ENCODE peak calls at places on chromosome 3, in ten cellular contexts. S, G, M, K, W, J, H, N, Q and R are unnamed samples.

GRCh38 chr3:58287354-58287753 is 18.7 kb upstream of the RPP14 start:
- DNase-seq in G (no peak), H (no peak), J (no peak), Q (no peak), K (no peak), M (no peak), W (no peak), N (no peak), S (no peak), R (no peak)

GRCh38 chr3:25686766-25687165 is 22.1 kb upstream of the TOP2B start:
- DNase-seq in G (no peak), M (no peak), J (no peak), W (no peak), Q (no peak), N (no peak), H (no peak), S (no peak), K (no peak), R (no peak)

GRCh38 chr3:170027691-170028102 is 10.1 kb upstream of the GPR160 start:
- DNase-seq in K (no peak), G (peak; percentile 26), Q (no peak), W (no peak), S (no peak), H (no peak), M (no peak), J (no peak), N (no peak), R (no peak)

GRCh38 chr3:99505646-99506269 is 132.6 kb upstream of the COL8A1 start:
- DNase-seq in N (no peak), K (peak; percentile 90), G (peak; percentile 94), Q (no peak), J (peak; percentile 38), W (no peak), H (no peak), M (no peak), S (peak; percentile 100), R (peak; percentile 92)

GRCh38 chr3:193819117-193819978 is 226.3 kb downstream of the OPA1 start:
- DNase-seq in N (no peak), J (no peak), H (no peak), S (no peak), W (no peak), G (no peak), Q (no peak), K (no peak), M (no peak), R (no peak)

GRCh38 chr3:87761341-87761740 is 297.5 kb downstream of the CGGBP1 start:
- DNase-seq in N (no peak), W (no peak), J (no peak), H (no peak), S (no peak), K (no peak), M (no peak), Q (no peak), G (no peak), R (no peak)

GRCh38 chr3:175495331-175495730 is 636.2 kb downstream of the NAALADL2 start:
- DNase-seq in J (no peak), M (no peak), S (no peak), G (peak; percentile 55), N (no peak), K (no peak), W (no peak), Q (no peak), H (no peak), R (no peak)

GRCh38 chr3:195906865-195907729 is 1.3 kb downstream of the TNK2 start:
- DNase-seq in S (no peak), Q (no peak), N (no peak), H (no peak), J (peak; percentile 81), G (peak; percentile 86), K (no peak), W (peak; percentile 65), M (peak; percentile 84), R (no peak)

GRCh38 chr3:149812165-149812605 is 830 bp upstream of the RNF13 start:
- DNase-seq in G (no peak), M (no peak), K (no peak), N (no peak), W (no peak), Q (no peak), J (no peak), S (no peak), H (peak; percentile 76), R (no peak)

GRCh38 chr3:183427206-183428139 is 946 bp downstream of the MCF2L2 start:
- DNase-seq in M (no peak), H (no peak), N (no peak), Q (no peak), W (no peak), K (no peak), S (no peak), G (no peak), J (no peak), R (no peak)

GRCh38 chr3:32334675-32335074 is 57.0 kb upstream of the CMTM7 start:
- DNase-seq in S (peak; percentile 18), J (peak; percentile 22), K (no peak), Q (no peak), G (peak; percentile 40), M (no peak), W (peak; percentile 58), H (no peak), N (no peak), R (no peak)

GRCh38 chr3:40187945-40188344 is 121.6 kb upstream of the EIF1B start:
- DNase-seq in K (no peak), M (no peak), W (no peak), N (no peak), S (no peak), G (peak; percentile 78), J (peak; percentile 35), Q (no peak), H (no peak), R (no peak)

GRCh38 chr3:8220291-8220690 is 281.3 kb upstream of the LMCD1 start:
- DNase-seq in Q (no peak), J (peak; percentile 81), H (no peak), S (peak; percentile 7), M (no peak), N (no peak), W (no peak), K (no peak), G (no peak), R (no peak)

GRCh38 chr3:67416703-67417102 is 237.7 kb downstream of the SUCLG2 start:
- DNase-seq in Q (no peak), M (no peak), W (no peak), J (no peak), K (no peak), N (no peak), H (no peak), G (no peak), S (peak; percentile 12), R (no peak)
- TF ChIP-seq CTCF in Q (no peak), M (no peak), W (no peak), J (no peak), K (peak; percentile 34), N (no peak), H (no peak), G (no peak), S (peak; percentile 17), R (peak; percentile 40)

DNA sequence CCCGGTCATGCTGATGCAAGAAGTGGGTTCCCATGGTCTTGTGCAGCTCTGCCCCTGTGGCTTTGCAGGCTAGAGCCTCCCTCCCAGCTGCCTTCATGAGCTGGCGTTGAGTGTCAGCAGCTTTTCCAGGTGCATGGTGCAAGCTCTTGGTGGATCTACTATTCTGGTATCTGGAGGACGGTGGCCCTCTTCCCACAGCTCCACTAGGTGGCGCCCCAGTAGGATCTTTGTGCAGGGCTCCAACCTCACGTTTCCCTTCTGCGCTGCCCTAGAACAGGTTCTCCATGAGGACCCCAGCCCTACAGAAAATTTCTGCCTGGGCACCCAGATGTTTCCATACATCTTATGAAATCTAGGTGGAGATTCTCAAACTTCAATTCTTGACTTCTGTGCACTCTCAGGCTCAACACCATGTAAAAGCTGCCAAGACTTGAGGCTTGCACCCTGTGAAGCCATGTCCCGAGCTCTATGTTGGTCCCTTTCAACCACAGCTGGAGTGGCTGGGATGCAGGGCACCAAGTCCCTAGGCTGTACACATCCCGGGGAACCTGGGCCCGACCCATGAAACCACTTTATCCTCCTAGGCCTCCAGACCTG is 238.4 kb upstream of the MDFIC2 start:
- DNase-seq in S (peak; percentile 72), W (peak; percentile 65), J (peak; percentile 72), N (no peak), G (peak; percentile 56), M (peak; percentile 82), K (peak; percentile 66), Q (peak; percentile 75), H (peak; percentile 15), R (peak; percentile 27)
- TF ChIP-seq CTCF in S (peak; percentile 81), W (peak; percentile 75), J (peak; percentile 83), N (peak; percentile 56), G (peak; percentile 80), M (peak; percentile 87), K (peak; percentile 77), Q (peak; percentile 45), H (peak; percentile 55), R (peak; percentile 92)

GRCh38 chr3:51819709-51820406 is 40.8 kb upstream of the IQCF6 start:
- DNase-seq in S (no peak), Q (no peak), W (no peak), G (peak; percentile 35), H (no peak), K (no peak), J (no peak), N (no peak), M (no peak), R (no peak)
- TF ChIP-seq CTCF in S (peak; percentile 20), Q (no peak), W (no peak), G (peak; percentile 51), H (peak; percentile 57), K (no peak), J (peak; percentile 18), N (no peak), M (no peak), R (peak; percentile 68)

GRCh38 chr3:122456074-122456473 is 40.2 kb upstream of the WDR5B start:
- DNase-seq in M (no peak), H (no peak), K (no peak), N (no peak), J (no peak), W (no peak), Q (no peak), S (no peak), G (no peak), R (no peak)

GRCh38 chr3:122461834-122462233 is 46.0 kb upstream of the WDR5B start:
- DNase-seq in G (no peak), S (no peak), N (no peak), K (no peak), M (no peak), H (no peak), J (no peak), W (no peak), Q (no peak), R (no peak)

GRCh38 chr3:122457706-122458105 is 41.8 kb upstream of the WDR5B start:
- DNase-seq in G (no peak), Q (no peak), S (no peak), H (no peak), K (no peak), W (no peak), J (no peak), M (no peak), N (no peak), R (no peak)

GRCh38 chr3:122464659-122465058 is 48.8 kb upstream of the WDR5B start:
- DNase-seq in K (no peak), M (no peak), Q (no peak), J (no peak), S (no peak), W (no peak), N (no peak), H (no peak), G (no peak), R (no peak)

DNA sequence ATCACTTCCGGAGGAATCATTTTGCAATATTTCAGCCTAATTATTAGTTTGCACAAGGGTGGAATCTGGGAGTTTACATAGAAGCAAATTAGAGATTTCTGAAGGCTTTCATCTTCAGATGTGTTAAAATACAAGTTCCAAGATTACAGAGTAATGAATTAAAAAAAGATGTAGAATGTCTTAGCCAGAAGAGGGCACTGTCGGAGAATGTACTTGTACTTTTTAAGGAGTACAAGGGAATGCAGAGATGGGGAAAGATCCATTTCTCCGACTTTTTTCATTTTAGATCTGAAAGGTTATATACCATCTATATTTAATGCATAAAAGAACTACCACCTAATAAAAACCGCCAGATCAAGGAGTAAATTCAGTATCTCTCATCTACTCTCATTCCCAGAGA is 43.1 kb upstream of the WDR5B start:
- DNase-seq in W (no peak), G (peak; percentile 30), K (peak; percentile 77), H (no peak), S (peak; percentile 78), J (peak; percentile 60), M (no peak), N (peak; percentile 23), Q (no peak), R (peak; percentile 63)
- TF ChIP-seq CTCF in W (no peak), G (peak; percentile 35), K (peak; percentile 51), H (peak; percentile 65), S (peak; percentile 40), J (peak; percentile 28), M (peak; percentile 40), N (peak; percentile 63), Q (no peak), R (peak; percentile 80)